ENCODE peak calls at places on chromosome 16, in ten cellular contexts. One of them, this sample, is unnamed. For H3K4me1, the result is how much of the 10 kb centered on the place peaks cover.

GRCh38 chr16:86259499-86259898 is 250.8 kb upstream of the FOXF1 start:
- DNase-seq in effector memory CD4-positive, alpha-beta T cell: no peak
- DNase-seq in cardiac muscle cell: no peak
- DNase-seq in stomach: no peak
- DNase-seq in GM23338: no peak
- DNase-seq in OCI-LY7: no peak
- DNase-seq in GM23248: no peak
- DNase-seq in tibial nerve: no peak
- DNase-seq in heart right ventricle: no peak
- DNase-seq in IMR-90: no peak
- DNase-seq in this sample: no peak

GRCh38 chr16:15403392-15403995 is 7.9 kb downstream of the MPV17L start:
- DNase-seq in tibial nerve: no peak
- DNase-seq in cardiac muscle cell: no peak
- DNase-seq in IMR-90: no peak
- DNase-seq in heart right ventricle: no peak
- DNase-seq in effector memory CD4-positive, alpha-beta T cell: no peak
- DNase-seq in OCI-LY7: peak
- DNase-seq in GM23248: peak
- DNase-seq in GM23338: peak
- DNase-seq in stomach: no peak
- DNase-seq in this sample: no peak

GRCh38 chr16:29667755-29668154 is 4.7 kb downstream of the SPN start:
- DNase-seq in GM23338: no peak
- DNase-seq in heart right ventricle: no peak
- DNase-seq in tibial nerve: no peak
- DNase-seq in GM23248: no peak
- DNase-seq in cardiac muscle cell: no peak
- DNase-seq in IMR-90: no peak
- DNase-seq in OCI-LY7: no peak
- DNase-seq in stomach: no peak
- DNase-seq in effector memory CD4-positive, alpha-beta T cell: no peak
- DNase-seq in this sample: no peak

GRCh38 chr16:15482068-15482747 is 47.8 kb downstream of the BMERB1 start:
- DNase-seq in OCI-LY7: no peak
- DNase-seq in heart right ventricle: peak
- DNase-seq in stomach: peak
- DNase-seq in cardiac muscle cell: no peak
- DNase-seq in GM23338: peak
- DNase-seq in effector memory CD4-positive, alpha-beta T cell: no peak
- DNase-seq in IMR-90: peak
- DNase-seq in tibial nerve: no peak
- DNase-seq in GM23248: peak
- DNase-seq in this sample: peak

GRCh38 chr16:88464447-88465318 is 11.6 kb downstream of the ZFPM1 start:
- DNase-seq in GM23338: no peak
- DNase-seq in heart right ventricle: no peak
- DNase-seq in GM23248: no peak
- DNase-seq in effector memory CD4-positive, alpha-beta T cell: no peak
- DNase-seq in stomach: no peak
- DNase-seq in OCI-LY7: no peak
- DNase-seq in tibial nerve: no peak
- DNase-seq in cardiac muscle cell: no peak
- DNase-seq in IMR-90: no peak
- DNase-seq in this sample: no peak

GRCh38 chr16:85428899-85429775 is 184.0 kb upstream of the GSE1 start:
- DNase-seq in IMR-90: no peak
- DNase-seq in OCI-LY7: no peak
- DNase-seq in effector memory CD4-positive, alpha-beta T cell: no peak
- DNase-seq in GM23338: no peak
- DNase-seq in GM23248: no peak
- DNase-seq in stomach: no peak
- DNase-seq in cardiac muscle cell: no peak
- DNase-seq in heart right ventricle: no peak
- DNase-seq in tibial nerve: no peak
- DNase-seq in this sample: no peak

GRCh38 chr16:64012166-64012565 is 1109.7 kb downstream of the CDH11 start:
- DNase-seq in OCI-LY7: no peak
- DNase-seq in GM23338: no peak
- DNase-seq in effector memory CD4-positive, alpha-beta T cell: no peak
- DNase-seq in GM23248: peak
- DNase-seq in stomach: no peak
- DNase-seq in heart right ventricle: no peak
- DNase-seq in IMR-90: no peak
- DNase-seq in cardiac muscle cell: no peak
- DNase-seq in tibial nerve: no peak
- DNase-seq in this sample: no peak

GRCh38 chr16:20704281-20704680 is 6.8 kb upstream of the ACSM1 start:
- DNase-seq in effector memory CD4-positive, alpha-beta T cell: no peak
- DNase-seq in tibial nerve: no peak
- DNase-seq in heart right ventricle: no peak
- DNase-seq in GM23248: no peak
- DNase-seq in cardiac muscle cell: no peak
- DNase-seq in GM23338: no peak
- DNase-seq in OCI-LY7: no peak
- DNase-seq in stomach: no peak
- DNase-seq in IMR-90: no peak
- DNase-seq in this sample: no peak

GRCh38 chr16:53768593-53768992 is 64.6 kb downstream of the FTO start:
- DNase-seq in stomach: no peak
- DNase-seq in GM23338: no peak
- DNase-seq in IMR-90: peak
- DNase-seq in OCI-LY7: no peak
- DNase-seq in effector memory CD4-positive, alpha-beta T cell: no peak
- DNase-seq in cardiac muscle cell: no peak
- DNase-seq in tibial nerve: no peak
- DNase-seq in GM23248: peak
- DNase-seq in heart right ventricle: no peak
- DNase-seq in this sample: peak

GRCh38 chr16:2971134-2971984 is 2.2 kb downstream of the PAQR4 start:
- DNase-seq in cardiac muscle cell: no peak
- DNase-seq in IMR-90: no peak
- DNase-seq in GM23338: no peak
- DNase-seq in OCI-LY7: no peak
- DNase-seq in GM23248: no peak
- DNase-seq in tibial nerve: no peak
- DNase-seq in stomach: no peak
- DNase-seq in heart right ventricle: no peak
- DNase-seq in effector memory CD4-positive, alpha-beta T cell: no peak
- DNase-seq in this sample: no peak
- H3K4me1 ChIP-seq in cardiac muscle cell: under half
- H3K4me1 ChIP-seq in IMR-90: under half
- H3K4me1 ChIP-seq in GM23338: under half
- H3K4me1 ChIP-seq in OCI-LY7: under half
- H3K4me1 ChIP-seq in GM23248: under half
- H3K4me1 ChIP-seq in tibial nerve: under half
- H3K4me1 ChIP-seq in stomach: under half
- H3K4me1 ChIP-seq in heart right ventricle: under half
- H3K4me1 ChIP-seq in effector memory CD4-positive, alpha-beta T cell: under half
- H3K4me1 ChIP-seq in this sample: under half

DNA sequence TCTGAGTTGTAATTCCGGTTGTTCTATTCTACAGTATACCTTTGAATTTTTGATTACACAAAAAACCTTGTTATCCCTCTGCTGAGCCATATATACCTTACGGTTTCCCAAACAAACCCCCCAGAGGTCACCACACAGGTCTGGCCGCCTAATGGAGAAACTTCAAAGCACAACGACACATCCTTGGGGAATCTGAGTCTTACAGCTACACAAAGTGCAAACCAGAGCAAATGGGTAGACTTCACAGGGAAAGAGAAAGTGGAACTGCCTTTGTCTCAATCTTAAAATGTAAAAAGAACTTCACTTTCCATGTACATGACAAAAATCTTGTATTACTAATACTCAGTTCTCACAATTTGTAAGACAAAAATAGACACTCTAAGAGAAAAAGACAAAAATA is 2.7 kb downstream of the FBXO31 start:
- DNase-seq in heart right ventricle: no peak
- DNase-seq in IMR-90: peak
- DNase-seq in GM23248: peak
- DNase-seq in effector memory CD4-positive, alpha-beta T cell: no peak
- DNase-seq in cardiac muscle cell: no peak
- DNase-seq in GM23338: no peak
- DNase-seq in stomach: no peak
- DNase-seq in tibial nerve: no peak
- DNase-seq in OCI-LY7: no peak
- DNase-seq in this sample: no peak
- H3K4me1 ChIP-seq in heart right ventricle: half or more
- H3K4me1 ChIP-seq in IMR-90: under half
- H3K4me1 ChIP-seq in GM23248: under half
- H3K4me1 ChIP-seq in effector memory CD4-positive, alpha-beta T cell: under half
- H3K4me1 ChIP-seq in cardiac muscle cell: under half
- H3K4me1 ChIP-seq in GM23338: under half
- H3K4me1 ChIP-seq in stomach: half or more
- H3K4me1 ChIP-seq in tibial nerve: under half
- H3K4me1 ChIP-seq in OCI-LY7: under half
- H3K4me1 ChIP-seq in this sample: under half

GRCh38 chr16:89485701-89486246 is 4.6 kb downstream of the ANKRD11 start:
- DNase-seq in heart right ventricle: no peak
- DNase-seq in OCI-LY7: peak
- DNase-seq in GM23248: no peak
- DNase-seq in GM23338: no peak
- DNase-seq in stomach: no peak
- DNase-seq in effector memory CD4-positive, alpha-beta T cell: no peak
- DNase-seq in IMR-90: no peak
- DNase-seq in cardiac muscle cell: no peak
- DNase-seq in tibial nerve: no peak
- DNase-seq in this sample: no peak

GRCh38 chr16:89482087-89482823 is 8.1 kb downstream of the ANKRD11 start:
- DNase-seq in OCI-LY7: no peak
- DNase-seq in effector memory CD4-positive, alpha-beta T cell: no peak
- DNase-seq in cardiac muscle cell: no peak
- DNase-seq in heart right ventricle: no peak
- DNase-seq in GM23338: no peak
- DNase-seq in stomach: no peak
- DNase-seq in tibial nerve: no peak
- DNase-seq in IMR-90: no peak
- DNase-seq in GM23248: no peak
- DNase-seq in this sample: no peak

GRCh38 chr16:89482824-89483220 is 7.5 kb downstream of the ANKRD11 start:
- DNase-seq in GM23338: no peak
- DNase-seq in IMR-90: no peak
- DNase-seq in effector memory CD4-positive, alpha-beta T cell: no peak
- DNase-seq in GM23248: no peak
- DNase-seq in tibial nerve: no peak
- DNase-seq in heart right ventricle: no peak
- DNase-seq in stomach: no peak
- DNase-seq in cardiac muscle cell: no peak
- DNase-seq in OCI-LY7: no peak
- DNase-seq in this sample: no peak

GRCh38 chr16:89484923-89485679 is 5.3 kb downstream of the ANKRD11 start:
- DNase-seq in effector memory CD4-positive, alpha-beta T cell: no peak
- DNase-seq in GM23338: peak
- DNase-seq in stomach: no peak
- DNase-seq in cardiac muscle cell: no peak
- DNase-seq in GM23248: no peak
- DNase-seq in OCI-LY7: peak
- DNase-seq in IMR-90: no peak
- DNase-seq in heart right ventricle: no peak
- DNase-seq in tibial nerve: no peak
- DNase-seq in this sample: no peak

DNA sequence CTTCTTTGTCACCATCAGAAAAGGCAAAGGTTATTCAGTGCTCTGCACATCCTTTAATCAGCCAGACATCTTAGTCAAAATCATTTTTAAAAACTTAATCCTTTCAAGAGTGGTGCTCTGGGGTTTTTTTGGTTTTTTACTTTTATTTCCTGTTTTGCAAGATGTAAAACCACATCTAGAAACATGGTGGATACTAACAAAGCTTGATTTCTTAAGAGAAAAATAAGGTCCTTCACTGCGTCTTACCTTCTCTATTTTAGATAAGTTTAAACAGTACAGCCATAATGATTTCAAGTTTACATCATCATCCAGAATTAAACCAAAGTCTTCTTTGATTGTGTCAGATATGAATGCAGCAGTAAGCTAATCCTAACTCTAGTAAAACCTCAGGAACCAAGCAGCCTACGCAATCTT is 6.3 kb downstream of the ANKRD11 start:
- DNase-seq in GM23248: no peak
- DNase-seq in effector memory CD4-positive, alpha-beta T cell: no peak
- DNase-seq in GM23338: no peak
- DNase-seq in tibial nerve: no peak
- DNase-seq in heart right ventricle: no peak
- DNase-seq in cardiac muscle cell: no peak
- DNase-seq in stomach: no peak
- DNase-seq in IMR-90: no peak
- DNase-seq in OCI-LY7: no peak
- DNase-seq in this sample: no peak
- H3K4me1 ChIP-seq in GM23248: under half
- H3K4me1 ChIP-seq in effector memory CD4-positive, alpha-beta T cell: half or more
- H3K4me1 ChIP-seq in GM23338: half or more
- H3K4me1 ChIP-seq in tibial nerve: half or more
- H3K4me1 ChIP-seq in heart right ventricle: half or more
- H3K4me1 ChIP-seq in cardiac muscle cell: under half
- H3K4me1 ChIP-seq in stomach: half or more
- H3K4me1 ChIP-seq in IMR-90: under half
- H3K4me1 ChIP-seq in OCI-LY7: half or more
- H3K4me1 ChIP-seq in this sample: under half

DNA sequence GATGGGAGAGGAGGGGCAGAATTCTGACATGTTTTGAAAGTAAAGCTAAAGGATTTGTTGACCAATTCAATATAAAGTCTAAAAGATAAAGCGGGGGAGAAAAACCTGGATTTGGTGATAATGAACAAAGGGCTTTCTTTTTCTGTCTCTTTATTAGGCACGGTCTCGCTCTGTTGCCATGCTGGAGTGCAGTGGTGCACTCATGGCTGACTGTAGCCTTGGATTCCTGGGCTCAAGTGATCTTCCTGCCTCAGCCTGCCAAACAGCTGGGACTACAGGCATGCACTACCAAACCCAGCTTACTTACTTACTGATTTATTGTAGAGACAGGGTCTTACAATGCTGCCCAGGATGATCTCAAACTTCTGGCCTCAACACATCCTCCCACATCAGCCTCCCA is 7.5 kb downstream of the CDR2 start:
- DNase-seq in stomach: no peak
- DNase-seq in effector memory CD4-positive, alpha-beta T cell: no peak
- DNase-seq in tibial nerve: no peak
- DNase-seq in heart right ventricle: no peak
- DNase-seq in IMR-90: no peak
- DNase-seq in OCI-LY7: no peak
- DNase-seq in cardiac muscle cell: no peak
- DNase-seq in GM23338: no peak
- DNase-seq in GM23248: no peak
- DNase-seq in this sample: no peak
- H3K4me1 ChIP-seq in stomach: half or more
- H3K4me1 ChIP-seq in effector memory CD4-positive, alpha-beta T cell: under half
- H3K4me1 ChIP-seq in tibial nerve: under half
- H3K4me1 ChIP-seq in heart right ventricle: under half
- H3K4me1 ChIP-seq in IMR-90: under half
- H3K4me1 ChIP-seq in OCI-LY7: under half
- H3K4me1 ChIP-seq in cardiac muscle cell: under half
- H3K4me1 ChIP-seq in GM23338: under half
- H3K4me1 ChIP-seq in GM23248: under half
- H3K4me1 ChIP-seq in this sample: under half

This sample was measured in SJSA1.